ENCODE peak calls at places on chromosome 17, in five cellular contexts. I is HFFc6; W is activated T-helper 9 cell treated with anti-CD3 and anti-CD28 coated beads, Interleukin-2, amount 50 U/mL, for 16 hours; Z is RPMI7951; K is NCI-H1417. Q is an unnamed sample.

GRCh38 chr17:49515196-49515770 is 20.2 kb downstream of the NGFR start:
- DNase-seq in I (peak), W (no peak), Z (peak), K (no peak), Q (peak)

GRCh38 chr17:3843935-3844516 is 2.0 kb downstream of the NCBP3 start:
- DNase-seq in I (peak), W (peak), Z (peak), K (peak), Q (no peak)

GRCh38 chr17:3730881-3731429 is 7.3 kb downstream of the HASPIN start:
- DNase-seq in I (peak), W (no peak), Z (no peak), K (no peak), Q (no peak)

GRCh38 chr17:43745541-43745940 is 13.1 kb downstream of the SOST start:
- DNase-seq in I (no peak), W (no peak), Z (no peak), K (no peak), Q (no peak)

GRCh38 chr17:59027750-59028149 is 78.9 kb downstream of the TRIM37 start:
- DNase-seq in I (no peak), W (no peak), Z (no peak), K (no peak), Q (no peak)

GRCh38 chr17:65368341-65368740 is 193.1 kb downstream of the AXIN2 start:
- DNase-seq in I (no peak), W (no peak), Z (no peak), K (no peak), Q (no peak)

GRCh38 chr17:77884019-77884418 is 74.5 kb upstream of the TNRC6C start:
- DNase-seq in I (peak), W (no peak), Z (no peak), K (peak), Q (no peak)

GRCh38 chr17:77233635-77234334 is 93.0 kb downstream of the SEC14L1 start:
- DNase-seq in I (peak), W (no peak), Z (peak), K (no peak), Q (no peak)

GRCh38 chr17:37744961-37745800 is at the start of gene HNF1B:
- DNase-seq in I (no peak), W (no peak), Z (no peak), K (no peak), Q (no peak)

GRCh38 chr17:76540381-76541300 is 797 bp downstream of the PRCD start:
- DNase-seq in I (peak), W (no peak), Z (peak), K (peak), Q (peak)

GRCh38 chr17:50841949-50842354 is 6.6 kb downstream of the WFIKKN2 start:
- DNase-seq in I (peak), W (no peak), Z (peak), K (peak), Q (no peak)

GRCh38 chr17:72795941-72796340 is 296.5 kb downstream of the SLC39A11 start:
- DNase-seq in I (no peak), W (no peak), Z (no peak), K (no peak), Q (no peak)

GRCh38 chr17:15900871-15901270 is 44.1 kb upstream of the ADORA2B start:
- DNase-seq in I (no peak), W (no peak), Z (no peak), K (peak), Q (no peak)

GRCh38 chr17:54466875-54467274 is 433.8 kb upstream of the TOM1L1 start:
- DNase-seq in I (no peak), W (no peak), Z (no peak), K (no peak), Q (no peak)